ENCODE peak calls at places on chromosome 20, in four cellular contexts. One of them, this sample, is unnamed. For H3K27me3, the result is how much of the 10 kb centered on the place peaks cover.

GRCh38 chr20:35575958-35576357 is 34.1 kb downstream of the ERGIC3 start:
- DNase-seq in IMR-90: no peak
- DNase-seq in lower lobe of right lung: no peak
- DNase-seq in GM06990: no peak
- DNase-seq in this sample: no peak

GRCh38 chr20:53365676-53366075 is 228.0 kb downstream of the ZNF217 start:
- DNase-seq in IMR-90: no peak
- DNase-seq in lower lobe of right lung: no peak
- DNase-seq in GM06990: no peak
- DNase-seq in this sample: no peak

GRCh38 chr20:2740702-2741101 is 48.1 kb downstream of the EBF4 start:
- DNase-seq in IMR-90: no peak
- DNase-seq in lower lobe of right lung: no peak
- DNase-seq in GM06990: no peak
- DNase-seq in this sample: no peak

GRCh38 chr20:56249244-56249955 is 868 bp downstream of the MC3R start:
- DNase-seq in IMR-90: no peak
- DNase-seq in lower lobe of right lung: no peak
- DNase-seq in GM06990: peak
- DNase-seq in this sample: peak

GRCh38 chr20:33859157-33859695 is 48.1 kb downstream of the CHMP4B start:
- DNase-seq in IMR-90: no peak
- DNase-seq in lower lobe of right lung: peak
- DNase-seq in GM06990: peak
- DNase-seq in this sample: no peak

GRCh38 chr20:50146732-50147662 is 6.5 kb downstream of the PEDS1 start:
- DNase-seq in IMR-90: peak
- DNase-seq in lower lobe of right lung: peak
- DNase-seq in GM06990: peak
- DNase-seq in this sample: no peak

GRCh38 chr20:9339708-9340107 is 174.7 kb upstream of the LAMP5 start:
- DNase-seq in IMR-90: no peak
- DNase-seq in lower lobe of right lung: no peak
- DNase-seq in GM06990: no peak
- DNase-seq in this sample: no peak

GRCh38 chr20:54995021-54995420 is 519.6 kb downstream of the DOK5 start:
- DNase-seq in IMR-90: no peak
- DNase-seq in lower lobe of right lung: no peak
- DNase-seq in GM06990: no peak
- DNase-seq in this sample: no peak

GRCh38 chr20:17910828-17911294 is 57.7 kb downstream of the SNX5 start:
- DNase-seq in IMR-90: peak
- DNase-seq in lower lobe of right lung: no peak
- DNase-seq in GM06990: no peak
- DNase-seq in this sample: no peak

GRCh38 chr20:45336530-45337366 is 11.5 kb downstream of the SDC4 start:
- DNase-seq in IMR-90: peak
- DNase-seq in lower lobe of right lung: no peak
- DNase-seq in GM06990: no peak
- DNase-seq in this sample: no peak
- H3K4me3 ChIP-seq in IMR-90: no peak
- H3K4me3 ChIP-seq in lower lobe of right lung: no peak
- H3K4me3 ChIP-seq in GM06990: no peak
- H3K4me3 ChIP-seq in this sample: no peak

GRCh38 chr20:40683221-40683893 is 5.7 kb downstream of the MAFB start:
- DNase-seq in IMR-90: no peak
- DNase-seq in lower lobe of right lung: peak
- DNase-seq in GM06990: no peak
- DNase-seq in this sample: no peak
- H3K27me3 ChIP-seq in IMR-90: half or more
- H3K27me3 ChIP-seq in lower lobe of right lung: under half
- H3K27me3 ChIP-seq in GM06990: under half
- H3K27me3 ChIP-seq in this sample: under half

GRCh38 chr20:62409935-62410741 is 3.1 kb upstream of the CABLES2 start:
- DNase-seq in IMR-90: no peak
- DNase-seq in lower lobe of right lung: peak
- DNase-seq in GM06990: no peak
- DNase-seq in this sample: peak
- TF ChIP-seq CTCF in IMR-90: peak
- TF ChIP-seq CTCF in lower lobe of right lung: peak
- TF ChIP-seq CTCF in GM06990: peak
- TF ChIP-seq CTCF in this sample: peak

DNA sequence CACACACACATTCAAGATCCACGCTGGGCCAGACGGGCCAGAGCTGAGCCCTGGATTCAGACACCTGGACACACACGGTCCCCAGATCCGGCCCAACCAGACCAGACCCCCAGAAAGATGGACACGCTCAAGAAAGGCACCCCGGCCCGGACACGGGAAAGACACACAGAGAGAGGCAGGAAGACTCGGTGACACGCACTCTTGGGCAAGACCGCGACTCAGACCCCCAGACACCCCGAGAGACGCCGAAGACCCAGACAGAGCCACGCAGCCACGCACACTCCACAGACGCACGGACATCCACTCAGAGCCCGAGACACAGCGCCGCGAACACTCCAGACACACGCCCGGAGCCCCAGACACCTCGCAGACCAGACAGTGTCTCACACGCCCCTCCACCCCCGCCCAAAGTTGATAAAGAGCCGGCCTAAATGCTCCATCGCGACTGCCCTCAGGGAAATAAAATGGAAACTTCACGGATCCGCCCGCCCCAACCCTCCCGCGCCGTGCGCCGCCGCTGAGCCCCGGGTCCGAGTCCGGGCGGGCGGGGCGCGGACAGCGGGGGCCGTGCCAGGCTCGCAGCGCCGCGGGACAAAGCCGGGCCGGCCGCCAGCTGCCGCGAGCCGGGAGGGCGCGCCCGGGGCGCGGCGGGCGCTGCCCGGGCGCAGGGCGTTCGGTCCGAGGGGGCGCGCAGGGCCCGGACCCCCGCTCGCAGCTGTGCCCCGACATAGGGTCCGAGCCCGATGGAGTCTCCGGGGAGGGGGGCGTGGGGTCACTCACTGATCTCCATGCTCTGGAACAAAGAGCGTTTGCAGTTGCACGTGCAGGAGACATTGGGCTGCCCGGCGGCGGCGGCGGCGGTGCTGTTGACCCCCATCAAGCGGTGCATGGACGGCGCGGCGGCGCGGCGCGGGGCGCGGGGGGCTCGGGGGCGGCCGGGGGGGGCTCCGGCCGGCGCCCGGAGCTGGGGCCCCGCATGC is 831 bp downstream of the PMEPA1 start:
- DNase-seq in IMR-90: peak
- DNase-seq in lower lobe of right lung: no peak
- DNase-seq in GM06990: no peak
- DNase-seq in this sample: peak
- H3K4me3 ChIP-seq in IMR-90: peak
- H3K4me3 ChIP-seq in lower lobe of right lung: peak
- H3K4me3 ChIP-seq in GM06990: peak
- H3K4me3 ChIP-seq in this sample: peak

GRCh38 chr20:11315506-11315905 is 602.2 kb upstream of the BTBD3 start:
- DNase-seq in IMR-90: no peak
- DNase-seq in lower lobe of right lung: no peak
- DNase-seq in GM06990: no peak
- DNase-seq in this sample: no peak
- H3K27me3 ChIP-seq in IMR-90: under half
- H3K27me3 ChIP-seq in lower lobe of right lung: under half
- H3K27me3 ChIP-seq in GM06990: under half
- H3K27me3 ChIP-seq in this sample: under half

GRCh38 chr20:58869662-58870227 is 17.2 kb downstream of the GNAS start:
- DNase-seq in IMR-90: no peak
- DNase-seq in lower lobe of right lung: no peak
- DNase-seq in GM06990: no peak
- DNase-seq in this sample: no peak
- TF ChIP-seq CTCF in IMR-90: no peak
- TF ChIP-seq CTCF in lower lobe of right lung: no peak
- TF ChIP-seq CTCF in GM06990: no peak
- TF ChIP-seq CTCF in this sample: peak

GRCh38 chr20:47330933-47331708 is 25.4 kb downstream of the ZMYND8 start:
- DNase-seq in IMR-90: peak
- DNase-seq in lower lobe of right lung: no peak
- DNase-seq in GM06990: no peak
- DNase-seq in this sample: no peak
- H3K4me3 ChIP-seq in IMR-90: no peak
- H3K4me3 ChIP-seq in lower lobe of right lung: no peak
- H3K4me3 ChIP-seq in GM06990: no peak
- H3K4me3 ChIP-seq in this sample: no peak